ENCODE peak calls at places on chromosomes 13 and 19, in nine cellular contexts. S is mesendoderm; Z is foreskin keratinocyte; F is psoas muscle; L is suprapubic skin; X is hepatocyte; G is A549; B is HL-60; I is effector memory CD4-positive, alpha-beta T cell. Y is an unnamed sample.

GRCh38 chr19:54094601-54095000 is 6.0 kb downstream of the OSCAR start:
- DNase-seq in F (no peak), B (no peak), S (no peak), X (no peak), L (no peak), I (no peak), Z (no peak), G (no peak), Y (no peak)

GRCh38 chr19:45973564-45974338 is at the start of gene NOVA2:
- DNase-seq in B (peak), L (no peak), Z (no peak), X (peak), F (peak), I (no peak), G (peak), S (peak), Y (no peak)

GRCh38 chr19:10863107-10863700 is 8.1 kb upstream of the CARM1 start:
- DNase-seq in L (no peak), I (no peak), G (no peak), X (peak), B (no peak), Z (peak), F (peak), S (no peak), Y (no peak)

GRCh38 chr13:106521101-106521799 is 14.2 kb downstream of the EFNB2 start:
- DNase-seq in X (no peak), L (no peak), I (no peak), B (no peak), F (no peak), S (no peak), G (no peak), Z (no peak), Y (no peak)

GRCh38 chr19:1911995-1912394 is 6.8 kb downstream of the ADAT3 start:
- DNase-seq in I (no peak), B (no peak), X (no peak), Z (no peak), G (no peak), F (no peak), L (no peak), S (no peak), Y (no peak)

GRCh38 chr19:18290250-18291018 is 9.0 kb upstream of the JUND start:
- DNase-seq in I (peak), Z (no peak), X (no peak), F (no peak), B (no peak), L (no peak), G (no peak), S (no peak), Y (no peak)

GRCh38 chr13:24625870-24626419 is 54.3 kb upstream of the ATP12A start:
- DNase-seq in G (no peak), S (no peak), B (no peak), I (no peak), F (no peak), Z (no peak), L (no peak), X (no peak), Y (no peak)

GRCh38 chr13:54357284-54357933 is 1328.8 kb downstream of the OLFM4 start:
- DNase-seq in F (no peak), Z (no peak), B (no peak), L (no peak), G (no peak), X (no peak), S (peak), I (no peak), Y (no peak)

GRCh38 chr19:16262618-16263017 is 62.0 kb upstream of the KLF2 start:
- DNase-seq in G (no peak), S (peak), F (no peak), Z (no peak), L (no peak), X (peak), I (no peak), B (no peak), Y (no peak)

GRCh38 chr13:80458546-80458945 is 117.6 kb upstream of the SPRY2 start:
- DNase-seq in B (no peak), F (no peak), X (no peak), L (no peak), G (no peak), S (no peak), Z (no peak), I (no peak), Y (no peak)
- H3K27ac ChIP-seq in B (no peak), F (no peak), X (no peak), L (no peak), G (no peak), S (no peak), Z (no peak), I (no peak), Y (no peak)

GRCh38 chr13:20566424-20566916 is 487 bp upstream of the IFT88 start:
- DNase-seq in Z (peak), S (peak), L (no peak), X (peak), G (peak), F (no peak), I (peak), B (no peak), Y (peak)
- H3K27ac ChIP-seq in Z (peak), S (peak), L (peak), X (peak), G (peak), F (peak), I (peak), B (peak), Y (peak)

GRCh38 chr13:45310341-45311138 is 30.4 kb downstream of the TPT1 start:
- DNase-seq in L (no peak), B (no peak), F (no peak), I (no peak), X (no peak), S (no peak), Z (no peak), G (no peak), Y (no peak)
- H3K27ac ChIP-seq in L (no peak), B (no peak), F (no peak), I (no peak), X (no peak), S (no peak), Z (no peak), G (no peak), Y (no peak)

DNA sequence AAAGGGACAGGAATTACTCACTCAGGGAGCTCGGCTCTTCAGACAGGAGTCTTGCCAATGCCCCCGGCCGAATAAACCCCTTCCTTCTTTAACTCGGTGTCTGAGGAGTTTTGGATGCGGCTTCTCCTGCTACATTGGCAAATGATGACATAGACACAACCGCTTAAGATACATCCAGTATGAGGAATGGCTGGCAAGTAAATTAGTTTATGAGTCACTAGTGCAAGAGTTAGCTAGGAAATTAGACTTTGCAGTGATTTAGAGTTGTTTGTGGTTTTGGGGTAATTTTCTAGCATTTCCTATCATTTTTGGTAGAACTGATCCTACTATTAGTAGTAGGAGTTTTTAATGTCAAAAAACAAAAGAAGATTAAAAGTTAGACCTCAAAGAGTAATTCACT is 166.2 kb downstream of the SLITRK1 start:
- DNase-seq in X (no peak), Z (no peak), G (no peak), F (no peak), L (no peak), B (no peak), I (no peak), S (peak), Y (no peak)
- H3K27ac ChIP-seq in X (no peak), Z (no peak), G (no peak), F (no peak), L (no peak), B (no peak), I (no peak), S (no peak), Y (no peak)

Y was measured in epithelial cell of prostate.